ENCODE peak calls at places on chromosomes 4 and X, in nine cellular contexts. E is nucleus accumbens; S is iPS-NIHi11; V is stimulated activated CD4-positive, alpha-beta T cell treated with anti-CD3 and anti-CD28 coated beads, Interleukin-4, amount 100 ng/mL, for 24 hours; O is NCI-H1417 treated with DMSO at 0.1 percent for 48 hours; J is sigmoid colon; W is thoracic aorta; Z is SW480; D is CD4-positive, alpha-beta memory T cell. C is an unnamed sample.

GRCh38 chrX:54824195-54824594 is 16.6 kb downstream of the MAGED2 start:
- DNase-seq in D (no peak), Z (no peak), E (no peak), O (no peak), W (no peak), S (no peak), J (no peak), V (no peak), C (no peak)

GRCh38 chr4:142211444-142211843 is 575.1 kb downstream of the IL15 start:
- DNase-seq in J (no peak), V (no peak), S (no peak), Z (no peak), O (no peak), E (no peak), D (no peak), W (no peak), C (no peak)

GRCh38 chrX:148874621-148875020 is 374.2 kb downstream of the AFF2 start:
- DNase-seq in V (no peak), W (no peak), D (no peak), Z (no peak), J (no peak), S (no peak), E (no peak), O (no peak), C (no peak)

GRCh38 chr4:89998350-89999098 is 103.9 kb downstream of the MMRN1 start:
- DNase-seq in O (peak), D (no peak), J (no peak), W (no peak), V (no peak), S (peak), E (no peak), Z (no peak), C (no peak)

GRCh38 chr4:121950680-121951569 is 935 bp downstream of the TRPC3 start:
- DNase-seq in Z (peak), O (no peak), V (peak), S (peak), D (peak), W (no peak), J (peak), E (no peak), C (no peak)

GRCh38 chr4:129143359-129143758 is 47.4 kb downstream of the C4orf33 start:
- DNase-seq in V (no peak), O (no peak), E (no peak), D (no peak), W (no peak), J (no peak), Z (no peak), S (no peak), C (no peak)

GRCh38 chr4:142656178-142656577 is 189.9 kb downstream of the INPP4B start:
- DNase-seq in E (no peak), Z (no peak), V (peak), O (no peak), J (no peak), D (peak), S (no peak), W (no peak), C (no peak)

GRCh38 chrX:20265221-20265725 is 1.4 kb downstream of the RPS6KA3 start:
- DNase-seq in D (peak), J (peak), V (peak), O (no peak), W (peak), E (peak), S (peak), Z (peak), C (peak)

GRCh38 chr4:151193414-151193813 is 83.5 kb upstream of the PRSS48 start:
- DNase-seq in W (no peak), O (no peak), Z (no peak), J (no peak), D (no peak), V (no peak), S (no peak), E (no peak), C (no peak)

GRCh38 chrX:12011075-12011474 is 127.2 kb upstream of the FRMPD4 start:
- DNase-seq in D (no peak), J (no peak), V (no peak), O (no peak), S (no peak), E (no peak), W (no peak), Z (no peak), C (no peak)

GRCh38 chrX:104806346-104806745 is 240.3 kb downstream of the IL1RAPL2 start:
- DNase-seq in D (no peak), J (no peak), O (no peak), W (no peak), Z (no peak), E (no peak), V (no peak), S (no peak), C (no peak)

GRCh38 chr4:26294904-26295303 is 25.9 kb upstream of the RBPJ start:
- DNase-seq in W (no peak), O (no peak), V (no peak), S (no peak), Z (no peak), J (no peak), D (no peak), E (no peak), C (no peak)

GRCh38 chr4:13994016-13994415 is 366.5 kb upstream of the BOD1L1 start:
- DNase-seq in V (no peak), J (no peak), S (no peak), Z (no peak), D (no peak), W (no peak), E (no peak), O (no peak), C (no peak)